ENCODE peak calls at places on chromosomes 3 and 15, in four cellular contexts. Z, W, P and S are unnamed samples.

GRCh38 chr3:124860599-124860998 is 26.6 kb downstream of the ITGB5 start:
- DNase-seq in Z (no peak), W (peak; percentile 58), P (peak; percentile 83), S (no peak)

GRCh38 chr3:169348276-169348675 is 315.2 kb downstream of the MECOM start:
- DNase-seq in Z (no peak), W (no peak), P (no peak), S (no peak)

GRCh38 chr15:57220220-57220619 is 156.1 kb upstream of the CGNL1 start:
- DNase-seq in Z (no peak), W (no peak), P (no peak), S (no peak)

GRCh38 chr3:51340311-51340829 is 44.7 kb upstream of the MANF start:
- DNase-seq in Z (no peak), W (no peak), P (no peak), S (no peak)

GRCh38 chr3:24401811-24402185 is 92.9 kb downstream of the THRB start:
- DNase-seq in Z (no peak), W (peak; percentile 50), P (no peak), S (no peak)

GRCh38 chr3:40137586-40138295 is 171.8 kb upstream of the EIF1B start:
- DNase-seq in Z (no peak), W (no peak), P (no peak), S (no peak)

GRCh38 chr3:170454468-170454867 is 35.8 kb downstream of the CLDN11 start:
- DNase-seq in Z (no peak), W (no peak), P (peak; percentile 33), S (no peak)

GRCh38 chr3:194758716-194759115 is 73.0 kb downstream of the FAM43A start:
- DNase-seq in Z (no peak), W (no peak), P (no peak), S (no peak)

GRCh38 chr3:59731909-59732308 is 682.1 kb upstream of the CFAP20DC start:
- DNase-seq in Z (no peak), W (no peak), P (no peak), S (no peak)

GRCh38 chr3:45105855-45106655 is 40.1 kb downstream of the CDCP1 start:
- DNase-seq in Z (no peak), W (no peak), P (no peak), S (peak; percentile 54)

GRCh38 chr15:41424809-41425208 is 7.9 kb downstream of the RTF1 start:
- DNase-seq in Z (no peak), W (no peak), P (no peak), S (no peak)

GRCh38 chr15:66838671-66839239 is 136.7 kb downstream of the SMAD6 start:
- DNase-seq in Z (no peak), W (no peak), P (no peak), S (no peak)

GRCh38 chr3:194231840-194232832 is 96.2 kb downstream of the HES1 start:
- DNase-seq in Z (no peak), W (no peak), P (no peak), S (no peak)

GRCh38 chr3:25074151-25074550 is 353.9 kb upstream of the RARB start:
- DNase-seq in Z (no peak), W (no peak), P (no peak), S (no peak)

GRCh38 chr3:85081191-85081895 is 122.6 kb downstream of the CADM2 start:
- DNase-seq in Z (no peak), W (no peak), P (peak; percentile 36), S (no peak)

GRCh38 chr15:67146875-67147381 is 81.5 kb downstream of the SMAD3 start:
- DNase-seq in Z (no peak), W (peak; percentile 82), P (peak; percentile 57), S (peak; percentile 23)

GRCh38 chr15:25717861-25718504 is 145.1 kb downstream of the ATP10A start:
- DNase-seq in Z (no peak), W (no peak), P (no peak), S (no peak)

GRCh38 chr15:80801891-80802680 is 22.9 kb downstream of the CEMIP start:
- DNase-seq in Z (no peak), W (peak; percentile 32), P (peak; percentile 73), S (no peak)